ENCODE peak calls at places on chromosomes 6 and 20, in six cellular contexts. G is HCT116, W is HepG2, Q is endothelial cell of umbilical vein, N is prostate gland, D is SK-N-SH. H is an unnamed sample.

GRCh38 chr6:47242483-47243386 is 67.0 kb downstream of the TNFRSF21 start:
- DNase-seq in N (peak; percentile 90), Q (peak; percentile 95), G (peak; percentile 69), W (no peak), D (peak; percentile 76), H (peak; percentile 96)

GRCh38 chr20:2326046-2326445 is 30.2 kb downstream of the TGM3 start:
- DNase-seq in W (no peak), G (no peak), N (no peak), D (no peak), Q (no peak), H (no peak)

GRCh38 chr20:48776306-48776705 is 51.5 kb downstream of the PREX1 start:
- DNase-seq in D (peak; percentile 67), W (no peak), N (no peak), Q (no peak), G (no peak), H (no peak)

GRCh38 chr6:40477246-40478126 is 109.7 kb downstream of the LRFN2 start:
- DNase-seq in D (peak; percentile 56), G (no peak), Q (no peak), N (no peak), W (no peak), H (no peak)

GRCh38 chr6:11212625-11213024 is 19.8 kb downstream of the NEDD9 start:
- DNase-seq in G (no peak), N (no peak), W (no peak), D (no peak), Q (peak; percentile 71), H (peak; percentile 83)

GRCh38 chr6:168871535-168872106 is 382.0 kb downstream of the THBS2 start:
- DNase-seq in Q (no peak), D (no peak), G (no peak), W (no peak), N (peak; percentile 19), H (no peak)

GRCh38 chr6:35168461-35168861 is 27.3 kb upstream of the TCP11 start:
- DNase-seq in G (no peak), Q (no peak), D (no peak), W (no peak), N (no peak), H (no peak)

GRCh38 chr20:54995021-54995420 is 519.6 kb downstream of the DOK5 start:
- DNase-seq in D (no peak), W (no peak), N (no peak), Q (no peak), G (no peak), H (no peak)

GRCh38 chr6:167811689-167812487 is 14.8 kb upstream of the AFDN start:
- DNase-seq in Q (no peak), D (no peak), W (no peak), G (no peak), N (no peak), H (no peak)

GRCh38 chr6:142613981-142614380 is 312.2 kb downstream of the ADGRG6 start:
- DNase-seq in N (no peak), W (no peak), Q (no peak), D (no peak), G (no peak), H (no peak)

GRCh38 chr20:4482378-4482777 is 239.3 kb upstream of the PRND start:
- DNase-seq in W (no peak), N (no peak), D (no peak), Q (no peak), G (no peak), H (no peak)

GRCh38 chr20:4483481-4483880 is 238.2 kb upstream of the PRND start:
- DNase-seq in N (no peak), W (no peak), D (no peak), Q (no peak), G (no peak), H (no peak)

GRCh38 chr20:4476903-4477302 is 244.8 kb upstream of the PRND start:
- DNase-seq in W (no peak), G (no peak), D (no peak), Q (no peak), N (no peak), H (no peak)

GRCh38 chr20:4483961-4484360 is 237.7 kb upstream of the PRND start:
- DNase-seq in W (no peak), N (no peak), Q (no peak), G (no peak), D (no peak), H (no peak)

DNA sequence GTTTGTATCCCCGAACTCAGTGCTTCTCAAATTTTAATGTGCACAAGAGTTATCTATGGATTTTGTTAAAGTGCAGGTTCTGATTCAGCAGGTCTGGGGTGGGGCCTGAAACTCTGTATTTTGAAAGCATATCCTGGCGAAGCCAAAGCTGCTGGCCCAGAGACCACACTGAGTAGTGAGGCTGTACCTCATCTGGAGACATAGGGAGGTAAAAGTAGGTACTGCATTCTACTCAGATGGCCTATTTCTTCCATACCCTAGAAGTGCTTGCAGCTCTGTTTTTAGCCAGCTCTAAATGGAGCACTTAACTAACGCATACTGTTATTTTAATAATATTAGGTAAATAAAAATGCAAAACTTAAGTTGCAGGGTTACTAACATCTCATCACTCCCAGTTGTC is 241.6 kb upstream of the PRND start:
- DNase-seq in W (no peak), D (no peak), Q (no peak), G (no peak), N (no peak), H (no peak)
- H3K27ac ChIP-seq in W (no peak overlapping the region), D (no peak overlapping the region), Q (no peak overlapping the region), G (no peak overlapping the region), N (no peak overlapping the region), H (no peak overlapping the region)

GRCh38 chr20:64045346-64046011 is 4.0 kb downstream of the SOX18 start:
- DNase-seq in W (no peak), Q (peak; percentile 49), D (no peak), N (no peak), G (no peak), H (no peak)

GRCh38 chr20:64047046-64047389 is 2.4 kb downstream of the SOX18 start:
- DNase-seq in W (no peak), N (no peak), Q (peak; percentile 28), D (no peak), G (no peak), H (no peak)

GRCh38 chr20:64041781-64042771 is 6.1 kb downstream of the C20orf204 start:
- DNase-seq in N (no peak), D (no peak), W (no peak), Q (peak; percentile 73), G (no peak), H (no peak)

GRCh38 chr20:64043768-64044167 is 5.7 kb downstream of the SOX18 start:
- DNase-seq in Q (peak; percentile 37), N (no peak), W (no peak), D (no peak), G (no peak), H (no peak)

DNA sequence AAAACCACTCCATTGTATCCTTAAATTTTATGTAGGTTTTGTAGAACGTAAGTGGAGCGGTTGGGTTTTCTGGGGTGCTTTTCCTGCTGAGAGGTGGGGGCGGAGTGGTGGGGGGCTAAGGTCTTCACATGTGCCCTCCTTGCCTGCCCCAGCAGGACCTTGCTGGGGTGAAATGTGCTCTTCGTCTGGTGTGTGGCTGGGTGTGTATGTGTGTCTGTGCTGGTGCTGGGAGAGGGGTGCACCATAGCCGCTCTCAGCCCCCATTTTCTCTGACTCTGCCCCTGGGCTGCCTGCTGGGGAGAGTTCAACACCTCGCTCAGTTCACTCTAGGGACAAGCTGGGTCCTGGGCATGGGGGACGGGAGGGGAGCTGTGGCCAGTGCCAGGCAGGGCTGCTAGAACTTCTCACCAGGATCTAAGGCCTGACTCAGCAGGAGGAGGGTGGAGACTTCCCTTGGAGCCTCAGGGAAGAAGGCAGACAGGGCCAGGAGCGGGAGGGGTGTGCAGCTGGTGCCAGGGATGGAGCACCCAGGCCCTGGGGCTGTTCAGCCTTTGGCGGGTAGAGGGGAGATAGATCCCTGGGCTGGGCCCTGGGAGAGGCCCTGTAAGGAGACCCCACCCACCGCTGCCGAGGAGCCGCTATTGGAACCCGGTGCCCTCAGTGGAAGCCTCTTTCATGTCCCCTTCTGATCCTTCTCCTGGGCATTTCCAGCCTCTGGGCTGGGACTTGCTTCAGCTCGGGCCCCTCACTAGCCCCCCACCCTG is 4.8 kb downstream of the SOX18 start:
- DNase-seq in N (no peak), D (no peak), W (no peak), Q (peak; percentile 86), G (peak; percentile 29), H (no peak)
- TF ChIP-seq POLR2AphosphoS5 in N (no peak), D (no peak), W (no peak), Q (peak; percentile 16), G (peak; percentile 23), H (no peak)

DNA sequence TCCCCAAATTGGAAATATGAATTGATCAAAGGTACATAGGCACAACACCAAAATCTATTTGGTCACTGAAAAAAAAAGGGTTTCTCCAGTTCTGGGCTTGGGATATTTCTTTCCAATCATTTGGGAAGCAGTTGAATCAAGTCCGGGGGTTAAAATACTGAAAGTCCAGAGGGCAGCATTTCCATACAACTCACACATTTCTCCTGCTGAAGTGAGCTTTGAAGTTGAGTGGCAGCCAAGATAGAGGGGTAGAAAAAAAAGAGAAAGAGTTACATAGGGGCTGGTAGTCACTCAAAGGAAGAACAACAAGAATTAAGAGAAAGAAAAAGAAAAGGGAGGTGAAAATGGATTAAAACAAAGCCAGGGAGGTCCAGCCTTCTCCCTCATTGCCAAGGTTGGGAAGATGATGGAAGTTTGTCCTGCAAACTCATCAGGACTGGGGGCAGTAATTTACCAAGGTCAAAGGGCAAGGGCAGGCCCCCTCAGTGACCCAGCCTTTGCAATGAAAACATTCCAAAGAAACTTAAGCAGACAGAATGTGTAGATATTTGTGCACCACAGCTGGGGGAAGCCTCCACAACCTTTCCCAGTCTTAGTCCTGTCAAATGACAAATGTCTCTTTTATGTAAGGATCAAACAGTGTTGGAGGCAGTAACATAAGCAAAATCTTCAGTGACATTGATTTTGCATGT is 525.3 kb upstream of the JARID2 start:
- DNase-seq in Q (no peak), W (no peak), D (no peak), N (no peak), G (no peak), H (no peak)
- H3K27ac ChIP-seq in Q (no peak overlapping the region), W (no peak overlapping the region), D (no peak overlapping the region), N (no peak overlapping the region), G (no peak overlapping the region), H (peak overlapping the region; percentile 38)

GRCh38 chr20:51802170-51802745 is at the start of gene SALL4:
- DNase-seq in W (no peak), N (no peak), G (no peak), Q (no peak), D (peak; percentile 76), H (no peak)
- TF ChIP-seq POLR2AphosphoS5 in W (no peak), N (no peak), G (no peak), Q (no peak), D (no peak), H (no peak)

GRCh38 chr20:32570401-32571190 is 14.5 kb downstream of the NOL4L start:
- DNase-seq in W (no peak), Q (no peak), D (no peak), N (no peak), G (no peak), H (no peak)
- H3K27ac ChIP-seq in W (no peak overlapping the region), Q (no peak overlapping the region), D (no peak overlapping the region), N (no peak overlapping the region), G (no peak overlapping the region), H (no peak overlapping the region)

GRCh38 chr6:119147101-119148053 is 68.9 kb upstream of the FAM184A start:
- DNase-seq in G (peak; percentile 96), Q (peak; percentile 77), W (peak; percentile 92), D (no peak), N (no peak), H (peak; percentile 74)
- TF ChIP-seq POLR2AphosphoS5 in G (peak; percentile 73), Q (peak; percentile 73), W (no peak), D (peak; percentile 87), N (no peak), H (peak; percentile 69)